ENCODE peak calls at places on chromosomes 4 and X, in six cellular contexts. Q, M, A, G, X and F are unnamed samples.

GRCh38 chr4:3680656-3681055 is 85.5 kb upstream of the ADRA2C start:
- DNase-seq in M (no peak), G (no peak), X (peak; percentile 19), A (no peak), Q (no peak), F (no peak)

GRCh38 chr4:5753366-5753765 is 42.4 kb downstream of the EVC start:
- DNase-seq in M (no peak), Q (no peak), G (no peak), A (no peak), X (no peak), F (no peak)

GRCh38 chrX:42714981-42715688 is 62.8 kb downstream of the PPP1R2C start:
- DNase-seq in A (no peak), X (peak; percentile 69), G (no peak), Q (no peak), M (no peak), F (peak; percentile 38)

GRCh38 chr4:6986781-6987565 is 56.2 kb upstream of the TADA2B start:
- DNase-seq in A (peak; percentile 87), Q (peak; percentile 87), M (peak; percentile 67), G (peak; percentile 71), X (peak; percentile 96), F (peak; percentile 95)

GRCh38 chr4:112361181-112361791 is 64.1 kb downstream of the ALPK1 start:
- DNase-seq in G (no peak), Q (peak; percentile 7), A (no peak), M (no peak), X (no peak), F (peak; percentile 70)

GRCh38 chr4:123516576-123516975 is 120.0 kb downstream of the SPRY1 start:
- DNase-seq in M (no peak), X (no peak), A (no peak), G (no peak), Q (no peak), F (no peak)

GRCh38 chr4:7041851-7042696 is 1.1 kb upstream of the TADA2B start:
- DNase-seq in G (no peak), M (no peak), A (no peak), X (peak; percentile 84), Q (peak; percentile 41), F (no peak)

GRCh38 chr4:36432556-36432955 is 151.1 kb downstream of the DTHD1 start:
- DNase-seq in Q (no peak), X (no peak), G (no peak), A (no peak), M (no peak), F (no peak)

GRCh38 chr4:1205641-1206298 is 33.4 kb upstream of the SPON2 start:
- DNase-seq in A (no peak), X (peak; percentile 46), M (peak; percentile 1), G (no peak), Q (no peak), F (no peak)

GRCh38 chrX:40209951-40210617 is 112.3 kb upstream of the BCOR start:
- DNase-seq in M (no peak), Q (peak; percentile 27), G (no peak), X (no peak), A (no peak), F (peak; percentile 13)

GRCh38 chr4:88378691-88379559 is at the start of gene HERC6:
- DNase-seq in M (peak; percentile 23), G (peak; percentile 70), A (peak; percentile 39), Q (peak; percentile 78), X (peak; percentile 85), F (peak; percentile 86)

GRCh38 chr4:106502106-106502699 is 133.6 kb upstream of the GIMD1 start:
- DNase-seq in M (no peak), G (peak; percentile 54), Q (peak; percentile 72), X (peak; percentile 61), A (no peak), F (peak; percentile 64)

GRCh38 chr4:101967697-101968346 is 177.3 kb downstream of the BANK1 start:
- DNase-seq in Q (peak; percentile 72), A (no peak), G (no peak), X (no peak), M (no peak), F (peak; percentile 15)

GRCh38 chr4:157389751-157390150 is 169.2 kb downstream of the GRIA2 start:
- DNase-seq in X (no peak), G (no peak), A (no peak), Q (no peak), M (no peak), F (peak; percentile 5)

GRCh38 chrX:49184294-49185061 is 1.7 kb downstream of the PRICKLE3 start:
- DNase-seq in A (no peak), X (peak; percentile 92), M (peak; percentile 76), G (peak; percentile 86), Q (peak; percentile 88), F (peak; percentile 85)

GRCh38 chr4:123102897-123103489 is 180.6 kb upstream of the NUDT6 start:
- DNase-seq in G (peak; percentile 19), A (no peak), Q (peak; percentile 78), M (no peak), X (no peak), F (peak; percentile 73)

GRCh38 chr4:149952101-149952500 is 126.1 kb upstream of the DCLK2 start:
- DNase-seq in X (no peak), A (no peak), M (no peak), Q (no peak), G (no peak), F (no peak)

GRCh38 chrX:40947276-40947675 is 138.0 kb upstream of the USP9X start:
- DNase-seq in Q (peak; percentile 56), A (no peak), G (no peak), X (no peak), M (no peak), F (peak; percentile 38)

GRCh38 chrX:73851014-73852009 is 288.3 kb downstream of the CHIC1 start:
- DNase-seq in G (no peak), M (no peak), A (no peak), Q (peak; percentile 95), X (no peak), F (peak; percentile 97)

GRCh38 chr4:17059192-17059634 is 160.8 kb upstream of the LDB2 start:
- DNase-seq in M (no peak), A (no peak), X (no peak), G (no peak), Q (peak; percentile 93), F (peak; percentile 36)

GRCh38 chrX:41441934-41442823 is 5.0 kb upstream of the NYX start:
- DNase-seq in M (peak; percentile 64), G (peak; percentile 64), A (peak; percentile 73), Q (peak; percentile 82), X (peak; percentile 91), F (peak; percentile 65)

GRCh38 chr4:39103291-39103690 is 41.3 kb downstream of the KLHL5 start:
- DNase-seq in M (no peak), A (no peak), Q (no peak), G (no peak), X (no peak), F (no peak)

GRCh38 chr4:54882616-54883015 is 224.9 kb downstream of the KIT start:
- DNase-seq in M (no peak), X (no peak), G (no peak), Q (no peak), A (no peak), F (peak; percentile 35)

GRCh38 chr4:54877006-54877405 is 219.2 kb downstream of the KIT start:
- DNase-seq in G (no peak), A (no peak), X (no peak), M (no peak), Q (no peak), F (peak; percentile 81)

DNA sequence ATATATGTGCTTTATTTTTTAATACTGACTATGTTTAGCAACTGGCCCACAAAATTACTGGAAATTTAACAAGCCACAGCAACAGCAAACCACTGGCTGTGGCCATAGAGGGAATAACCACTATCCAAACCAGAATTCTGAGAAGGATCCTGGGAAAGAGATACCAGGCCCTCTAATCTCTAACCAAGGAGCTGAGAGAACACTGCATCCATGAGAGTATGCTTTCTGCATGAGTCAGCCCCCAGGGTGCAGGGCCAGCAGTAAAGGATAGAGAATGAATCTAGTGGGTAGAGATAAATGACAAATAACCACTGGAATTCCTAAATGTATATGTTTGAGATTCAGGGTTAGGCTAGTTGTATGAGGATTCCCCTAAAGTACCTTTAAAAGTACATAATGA is 221.8 kb downstream of the KIT start:
- DNase-seq in Q (peak; percentile 44), A (no peak), M (no peak), G (no peak), X (no peak), F (peak; percentile 81)
- TF ChIP-seq CTCF in Q (no peak), A (no peak), M (no peak), G (no peak), X (no peak), F (no peak)

GRCh38 chr4:40190465-40190864 is 6.4 kb upstream of the RHOH start:
- DNase-seq in G (no peak), M (no peak), Q (no peak), A (no peak), X (no peak), F (no peak)

GRCh38 chr4:40189997-40190396 is 6.8 kb upstream of the RHOH start:
- DNase-seq in X (no peak), M (no peak), G (no peak), Q (no peak), A (no peak), F (no peak)

GRCh38 chr4:40192286-40193017 is 4.4 kb upstream of the RHOH start:
- DNase-seq in X (no peak), G (no peak), A (no peak), Q (no peak), M (no peak), F (no peak)

GRCh38 chr4:40193018-40193571 is 3.7 kb upstream of the RHOH start:
- DNase-seq in Q (no peak), M (no peak), A (no peak), X (no peak), G (no peak), F (no peak)

DNA sequence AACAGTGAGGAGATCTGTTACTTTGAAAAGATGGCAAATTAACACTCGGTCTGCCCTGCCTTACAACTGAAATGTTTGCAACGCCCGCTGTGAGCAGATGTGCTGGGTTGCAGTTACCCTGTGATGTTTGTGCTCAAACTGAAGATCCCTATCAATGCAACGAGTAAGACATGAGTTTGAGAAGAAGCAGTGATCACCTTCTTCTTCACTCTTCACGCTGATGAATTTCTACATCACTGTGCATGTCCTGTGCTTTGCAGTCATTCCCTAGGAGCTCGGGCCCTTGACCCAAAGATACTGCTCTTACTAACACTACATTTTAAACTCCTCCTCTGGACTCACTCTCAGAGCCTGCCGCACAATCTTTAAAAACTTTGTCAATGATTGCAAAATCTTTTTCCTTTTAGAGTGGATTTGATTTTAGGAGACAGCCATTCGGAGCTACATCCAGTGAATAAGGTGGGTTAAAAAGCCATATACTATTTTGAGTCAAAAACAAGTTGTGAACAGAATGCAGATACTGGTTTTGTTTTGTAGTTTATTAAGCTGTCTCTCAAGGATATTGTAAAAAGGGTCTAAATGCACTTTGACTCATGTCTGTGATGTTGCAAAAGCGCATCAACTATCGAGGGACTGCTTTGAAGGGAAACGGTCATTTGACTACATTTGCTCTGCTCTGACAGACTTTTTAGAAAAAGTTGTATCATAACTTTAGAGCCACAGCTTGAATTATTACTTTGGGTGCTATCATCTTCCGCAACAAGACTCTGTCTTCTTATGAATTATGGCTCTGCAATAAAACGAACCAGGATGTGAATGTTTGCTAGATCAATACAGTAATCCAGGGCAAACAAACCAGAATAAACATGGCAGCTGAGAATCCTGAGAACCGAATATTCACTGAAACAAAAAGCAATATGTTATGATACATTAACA is 5.7 kb upstream of the RHOH start:
- DNase-seq in M (no peak), X (no peak), Q (no peak), G (no peak), A (no peak), F (no peak)
- H3K4me3 ChIP-seq in M (no peak overlapping the region), X (no peak overlapping the region), Q (no peak overlapping the region), G (no peak overlapping the region), A (peak overlapping the region; percentile 31), F (no peak overlapping the region)

GRCh38 chrX:119101168-119101567 is 26.4 kb downstream of the KIAA1210 start:
- DNase-seq in Q (no peak), M (no peak), X (no peak), G (no peak), A (no peak), F (no peak)
- TF ChIP-seq CTCF in Q (no peak), M (no peak), X (no peak), G (no peak), A (no peak), F (no peak)

GRCh38 chr4:110621839-110622751 is 782 bp downstream of the PITX2 start:
- DNase-seq in M (no peak), A (no peak), G (no peak), Q (no peak), X (no peak), F (no peak)
- H3K4me3 ChIP-seq in M (peak overlapping the region; percentile 68), A (peak overlapping the region; percentile 19), G (peak overlapping the region; percentile 75), Q (peak overlapping the region; percentile 59), X (peak overlapping the region; percentile 43), F (peak overlapping the region; percentile 31)